ENCODE peak calls at places on chromosomes 6 and 20, in nine cellular contexts. K is AG10803, A is EH, H is Right ventricle myocardium superior, X is HL-60, Q is NCI-H1417, N is GM03348, O is M059J, G is NCI-H2081. U is an unnamed sample.

GRCh38 chr6:35407086-35407485 is 45.1 kb upstream of the FANCE start:
- DNase-seq in K (no peak), A (no peak), H (no peak), X (no peak), Q (no peak), N (no peak), O (no peak), G (no peak), U (no peak)

GRCh38 chr6:32819729-32820128 is 2.9 kb upstream of the HLA-DOB start:
- DNase-seq in K (peak; percentile 83), A (peak; percentile 85), H (no peak), X (no peak), Q (no peak), N (peak; percentile 60), O (peak; percentile 98), G (no peak), U (no peak)

GRCh38 chr6:70997379-70997778 is 40.5 kb upstream of the B3GAT2 start:
- DNase-seq in K (no peak), A (no peak), H (no peak), X (no peak), Q (no peak), N (no peak), O (no peak), G (no peak), U (no peak)

GRCh38 chr20:60482201-60482600 is 524.0 kb downstream of the CDH26 start:
- DNase-seq in K (no peak), A (no peak), H (no peak), X (no peak), Q (no peak), N (no peak), O (no peak), G (no peak), U (no peak)

GRCh38 chr6:135021310-135022049 is 33.1 kb downstream of the HBS1L start:
- DNase-seq in K (no peak), A (no peak), H (no peak), X (no peak), Q (no peak), N (no peak), O (no peak), G (no peak), U (no peak)

GRCh38 chr20:47243906-47244305 is 112.6 kb downstream of the ZMYND8 start:
- DNase-seq in K (no peak), A (no peak), H (no peak), X (no peak), Q (no peak), N (no peak), O (no peak), G (no peak), U (no peak)

GRCh38 chr20:46430921-46431712 is 24.7 kb upstream of the ELMO2 start:
- DNase-seq in K (no peak), A (no peak), H (no peak), X (no peak), Q (no peak), N (no peak), O (no peak), G (no peak), U (no peak)

GRCh38 chr20:63919130-63919529 is 24.2 kb downstream of the DNAJC5 start:
- DNase-seq in K (no peak), A (no peak), H (no peak), X (no peak), Q (no peak), N (no peak), O (no peak), G (no peak), U (peak; percentile 1)

GRCh38 chr6:4415549-4415948 is 280.2 kb upstream of the ECI2 start:
- DNase-seq in K (no peak), A (no peak), H (no peak), X (no peak), Q (no peak), N (no peak), O (no peak), G (no peak), U (no peak)

GRCh38 chr6:166221040-166221439 is 53.4 kb upstream of the TBXT start:
- DNase-seq in K (no peak), A (no peak), H (no peak), X (no peak), Q (no peak), N (no peak), O (peak; percentile 34), G (no peak), U (no peak)

GRCh38 chr6:61842005-61842404 is 444.0 kb downstream of the KHDRBS2 start:
- DNase-seq in K (no peak), A (no peak), H (no peak), X (no peak), Q (peak; percentile 87), N (no peak), O (no peak), G (no peak), U (no peak)